ENCODE peak calls at places on chromosome 14, in ten cellular contexts. Z is tibial nerve, P is upper lobe of right lung, R is GM06990, D is neural crest cell, I is stomach, V is psoas muscle, N is left lung, O is endothelial cell of umbilical vein, Y is fibroblast of mammary gland. F is an unnamed sample.

GRCh38 chr14:93135399-93135798 is 19.7 kb upstream of the ITPK1 start:
- DNase-seq in Z (no peak), P (no peak), R (no peak), D (no peak), I (peak), V (no peak), N (no peak), O (no peak), Y (no peak), F (no peak)

GRCh38 chr14:48914382-48914781 is 671.8 kb downstream of the RPS29 start:
- DNase-seq in Z (no peak), P (no peak), R (no peak), D (no peak), I (no peak), V (no peak), N (no peak), O (no peak), Y (no peak), F (no peak)

GRCh38 chr14:105701456-105702274 is 175.3 kb downstream of the TMEM121 start:
- DNase-seq in Z (no peak), P (no peak), R (peak), D (no peak), I (no peak), V (no peak), N (peak), O (no peak), Y (no peak), F (no peak)

GRCh38 chr14:75450381-75451276 is 22.8 kb downstream of the JDP2 start:
- DNase-seq in Z (no peak), P (no peak), R (no peak), D (no peak), I (peak), V (peak), N (no peak), O (peak), Y (peak), F (no peak)

GRCh38 chr14:95363468-95363954 is 43.8 kb upstream of the CLMN start:
- DNase-seq in Z (no peak), P (no peak), R (peak), D (no peak), I (no peak), V (no peak), N (no peak), O (no peak), Y (no peak), F (no peak)

GRCh38 chr14:89576132-89576923 is 159.3 kb upstream of the FOXN3 start:
- DNase-seq in Z (no peak), P (no peak), R (no peak), D (no peak), I (no peak), V (no peak), N (no peak), O (no peak), Y (no peak), F (no peak)

GRCh38 chr14:65222434-65222833 is 120.1 kb upstream of the MAX start:
- DNase-seq in Z (no peak), P (peak), R (no peak), D (peak), I (peak), V (peak), N (peak), O (peak), Y (peak), F (no peak)

GRCh38 chr14:50222061-50222613 is 9.2 kb downstream of the SOS2 start:
- DNase-seq in Z (no peak), P (no peak), R (no peak), D (no peak), I (no peak), V (no peak), N (no peak), O (no peak), Y (peak), F (no peak)

GRCh38 chr14:93965287-93965821 is 11.0 kb downstream of the ASB2 start:
- DNase-seq in Z (no peak), P (no peak), R (no peak), D (no peak), I (no peak), V (no peak), N (no peak), O (no peak), Y (peak), F (no peak)

GRCh38 chr14:36217732-36218131 is 41.2 kb upstream of the PTCSC3 start:
- DNase-seq in Z (no peak), P (peak), R (no peak), D (no peak), I (peak), V (no peak), N (no peak), O (no peak), Y (peak), F (no peak)

GRCh38 chr14:96479435-96480146 is 22.6 kb upstream of the PAPOLA start:
- DNase-seq in Z (no peak), P (no peak), R (no peak), D (no peak), I (no peak), V (no peak), N (no peak), O (no peak), Y (no peak), F (no peak)

GRCh38 chr14:96673706-96674105 is 123.5 kb upstream of the VRK1 start:
- DNase-seq in Z (no peak), P (no peak), R (no peak), D (no peak), I (no peak), V (no peak), N (no peak), O (no peak), Y (no peak), F (no peak)

GRCh38 chr14:24179961-24180726 is 8.3 kb downstream of the REC8 start:
- DNase-seq in Z (no peak), P (peak), R (no peak), D (no peak), I (no peak), V (no peak), N (peak), O (peak), Y (peak), F (no peak)

GRCh38 chr14:24843494-24843893 is 206.5 kb downstream of the STXBP6 start:
- DNase-seq in Z (no peak), P (no peak), R (peak), D (no peak), I (no peak), V (no peak), N (no peak), O (no peak), Y (no peak), F (no peak)

GRCh38 chr14:69281450-69282169 is 21.7 kb downstream of the GALNT16 start:
- DNase-seq in Z (no peak), P (no peak), R (peak), D (no peak), I (no peak), V (no peak), N (no peak), O (no peak), Y (peak), F (no peak)

GRCh38 chr14:93700928-93701327 is 87.4 kb downstream of the PRIMA1 start:
- DNase-seq in Z (no peak), P (no peak), R (no peak), D (no peak), I (no peak), V (no peak), N (no peak), O (no peak), Y (no peak), F (no peak)

GRCh38 chr14:99517046-99517642 is 35.9 kb downstream of the CCNK start:
- DNase-seq in Z (no peak), P (no peak), R (no peak), D (no peak), I (no peak), V (no peak), N (peak), O (no peak), Y (no peak), F (peak)

GRCh38 chr14:45610303-45610702 is 357.3 kb upstream of the MIS18BP1 start:
- DNase-seq in Z (no peak), P (no peak), R (no peak), D (no peak), I (no peak), V (no peak), N (no peak), O (peak), Y (peak), F (no peak)

GRCh38 chr14:95667251-95667693 is 19.0 kb upstream of the TCL1B start:
- DNase-seq in Z (no peak), P (no peak), R (no peak), D (no peak), I (no peak), V (no peak), N (no peak), O (no peak), Y (no peak), F (no peak)

GRCh38 chr14:92555440-92556111 is 42.0 kb downstream of the RIN3 start:
- DNase-seq in Z (no peak), P (no peak), R (no peak), D (no peak), I (no peak), V (no peak), N (peak), O (no peak), Y (no peak), F (no peak)

GRCh38 chr14:65566820-65567522 is 154.4 kb downstream of the FUT8 start:
- DNase-seq in Z (no peak), P (no peak), R (peak), D (no peak), I (no peak), V (no peak), N (no peak), O (no peak), Y (no peak), F (no peak)

GRCh38 chr14:105061428-105062047 is 3.7 kb downstream of the GPR132 start:
- DNase-seq in Z (no peak), P (peak), R (peak), D (no peak), I (peak), V (peak), N (peak), O (no peak), Y (no peak), F (no peak)

GRCh38 chr14:37403656-37404055 is 191.4 kb downstream of the FOXA1 start:
- DNase-seq in Z (no peak), P (no peak), R (no peak), D (no peak), I (no peak), V (no peak), N (no peak), O (no peak), Y (no peak), F (no peak)

GRCh38 chr14:97994020-97994531 is 1196.9 kb downstream of the VRK1 start:
- DNase-seq in Z (no peak), P (no peak), R (no peak), D (no peak), I (no peak), V (no peak), N (no peak), O (no peak), Y (no peak), F (no peak)

GRCh38 chr14:89221109-89221508 is 195.9 kb downstream of the FOXN3 start:
- DNase-seq in Z (no peak), P (no peak), R (no peak), D (no peak), I (no peak), V (no peak), N (no peak), O (peak), Y (peak), F (no peak)

GRCh38 chr14:34930591-34931069 is 52.2 kb upstream of the SRP54 start:
- DNase-seq in Z (no peak), P (no peak), R (peak), D (no peak), I (no peak), V (no peak), N (no peak), O (peak), Y (no peak), F (no peak)

GRCh38 chr14:89186850-89187376 is 230.1 kb downstream of the FOXN3 start:
- DNase-seq in Z (no peak), P (no peak), R (no peak), D (no peak), I (no peak), V (no peak), N (peak), O (no peak), Y (peak), F (no peak)

GRCh38 chr14:28763914-28764848 is 2.4 kb upstream of the FOXG1 start:
- DNase-seq in Z (no peak), P (no peak), R (no peak), D (no peak), I (no peak), V (no peak), N (no peak), O (no peak), Y (no peak), F (no peak)

GRCh38 chr14:99131632-99132271 is 140.2 kb downstream of the BCL11B start:
- DNase-seq in Z (peak), P (peak), R (no peak), D (no peak), I (peak), V (no peak), N (no peak), O (no peak), Y (no peak), F (peak)

GRCh38 chr14:28303248-28303647 is 463.3 kb upstream of the FOXG1 start:
- DNase-seq in Z (no peak), P (no peak), R (no peak), D (no peak), I (no peak), V (no peak), N (no peak), O (peak), Y (peak), F (no peak)

GRCh38 chr14:55909879-55910278 is 208.3 kb upstream of the PELI2 start:
- DNase-seq in Z (no peak), P (no peak), R (no peak), D (no peak), I (no peak), V (no peak), N (no peak), O (no peak), Y (no peak), F (no peak)
- TF ChIP-seq CTCF in Z (no peak), P (no peak), R (no peak), D (no peak), I (no peak), V (no peak), N (no peak), O (no peak), Y (no peak), F (no peak)

GRCh38 chr14:82621881-82622450 is 1088.3 kb upstream of the SEL1L start:
- DNase-seq in Z (no peak), P (no peak), R (no peak), D (no peak), I (no peak), V (no peak), N (peak), O (no peak), Y (no peak), F (no peak)
- TF ChIP-seq CTCF in Z (no peak), P (no peak), R (no peak), D (no peak), I (no peak), V (no peak), N (no peak), O (no peak), Y (no peak), F (no peak)

GRCh38 chr14:61570188-61570960 is 124.9 kb upstream of the HIF1A start:
- DNase-seq in Z (no peak), P (no peak), R (no peak), D (no peak), I (no peak), V (no peak), N (no peak), O (no peak), Y (peak), F (no peak)

GRCh38 chr14:61567838-61568571 is 127.3 kb upstream of the HIF1A start:
- DNase-seq in Z (no peak), P (no peak), R (peak), D (no peak), I (no peak), V (no peak), N (no peak), O (no peak), Y (no peak), F (no peak)

GRCh38 chr14:61569308-61569707 is 126.0 kb upstream of the HIF1A start:
- DNase-seq in Z (no peak), P (no peak), R (no peak), D (no peak), I (no peak), V (no peak), N (no peak), O (no peak), Y (no peak), F (no peak)

GRCh38 chr14:61569783-61570182 is 125.5 kb upstream of the HIF1A start:
- DNase-seq in Z (peak), P (peak), R (no peak), D (no peak), I (peak), V (peak), N (peak), O (peak), Y (peak), F (no peak)

GRCh38 chr14:61568572-61569011 is 126.7 kb upstream of the HIF1A start:
- DNase-seq in Z (no peak), P (peak), R (peak), D (no peak), I (peak), V (peak), N (peak), O (no peak), Y (no peak), F (peak)
- TF ChIP-seq CTCF in Z (peak), P (no peak), R (peak), D (peak), I (no peak), V (no peak), N (no peak), O (no peak), Y (no peak), F (no peak)

DNA sequence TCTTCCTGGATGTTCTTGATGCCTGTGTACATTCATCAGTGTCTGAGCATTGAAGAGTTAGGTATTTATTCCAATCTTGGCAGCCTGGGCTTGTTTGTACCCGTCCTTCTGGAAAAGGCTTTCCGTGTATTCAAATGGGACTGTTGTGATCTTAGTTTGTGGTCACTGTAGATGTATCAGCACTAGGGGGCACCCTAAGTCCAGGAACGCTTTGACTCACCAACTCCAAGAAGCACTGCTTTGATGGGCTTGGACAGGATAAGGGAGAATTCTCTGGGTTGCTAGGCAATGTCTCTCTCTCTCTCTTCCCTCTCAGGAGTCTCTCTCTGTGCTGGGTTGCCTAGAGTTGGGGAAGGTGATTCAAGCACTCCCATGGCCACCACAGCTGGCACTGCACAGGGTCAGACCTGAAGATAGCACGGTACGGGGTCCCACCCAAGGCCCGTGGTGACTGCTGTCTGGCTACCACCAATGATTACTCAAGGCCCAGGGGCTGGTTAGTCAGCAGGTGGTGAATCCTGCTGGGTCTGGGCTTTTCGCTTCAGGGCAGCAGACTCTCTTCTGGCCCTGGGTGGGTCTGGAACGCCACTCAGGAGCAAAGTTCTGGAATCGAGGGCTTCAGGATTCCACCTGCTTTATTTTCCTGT is 211.1 kb upstream of the RGS6 start:
- DNase-seq in Z (no peak), P (no peak), R (no peak), D (peak), I (no peak), V (no peak), N (no peak), O (peak), Y (peak), F (no peak)
- TF ChIP-seq CTCF in Z (peak), P (peak), R (peak), D (peak), I (no peak), V (peak), N (peak), O (peak), Y (peak), F (peak)

DNA sequence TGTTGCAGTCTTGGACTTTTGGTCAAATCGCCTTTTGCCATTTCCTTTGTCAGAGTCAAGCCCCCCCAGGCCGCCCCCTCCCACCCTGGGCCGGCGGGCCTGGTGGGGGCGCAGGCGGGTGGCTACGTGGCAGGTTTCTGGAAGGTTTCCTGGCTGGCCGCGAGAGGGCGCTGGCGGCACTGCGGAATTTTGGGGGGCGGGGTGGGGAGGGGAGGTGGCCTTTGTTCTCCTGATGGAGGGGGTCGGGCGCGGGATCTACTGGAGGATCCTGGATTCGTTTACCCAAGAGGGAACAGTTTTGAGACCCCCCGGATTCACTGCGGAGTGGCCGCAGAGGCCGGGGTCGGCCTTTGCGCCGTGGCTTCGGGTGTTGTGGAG is 1.2 kb downstream of the MEG3 start:
- DNase-seq in Z (no peak), P (no peak), R (no peak), D (no peak), I (no peak), V (no peak), N (no peak), O (peak), Y (no peak), F (no peak)
- TF ChIP-seq CTCF in Z (peak), P (peak), R (peak), D (no peak), I (peak), V (no peak), N (peak), O (no peak), Y (no peak), F (no peak)

GRCh38 chr14:102502571-102502970 is 7.0 kb downstream of the ANKRD9 start:
- DNase-seq in Z (no peak), P (no peak), R (no peak), D (no peak), I (no peak), V (no peak), N (no peak), O (no peak), Y (no peak), F (no peak)

GRCh38 chr14:102500724-102501123 is 8.9 kb downstream of the ANKRD9 start:
- DNase-seq in Z (no peak), P (no peak), R (no peak), D (no peak), I (no peak), V (no peak), N (no peak), O (no peak), Y (no peak), F (no peak)

GRCh38 chr14:102503576-102504224 is 5.9 kb downstream of the ANKRD9 start:
- DNase-seq in Z (no peak), P (no peak), R (no peak), D (no peak), I (no peak), V (no peak), N (no peak), O (peak), Y (no peak), F (no peak)

GRCh38 chr14:102500190-102500661 is 9.3 kb downstream of the ANKRD9 start:
- DNase-seq in Z (peak), P (peak), R (no peak), D (no peak), I (no peak), V (peak), N (no peak), O (peak), Y (peak), F (no peak)

DNA sequence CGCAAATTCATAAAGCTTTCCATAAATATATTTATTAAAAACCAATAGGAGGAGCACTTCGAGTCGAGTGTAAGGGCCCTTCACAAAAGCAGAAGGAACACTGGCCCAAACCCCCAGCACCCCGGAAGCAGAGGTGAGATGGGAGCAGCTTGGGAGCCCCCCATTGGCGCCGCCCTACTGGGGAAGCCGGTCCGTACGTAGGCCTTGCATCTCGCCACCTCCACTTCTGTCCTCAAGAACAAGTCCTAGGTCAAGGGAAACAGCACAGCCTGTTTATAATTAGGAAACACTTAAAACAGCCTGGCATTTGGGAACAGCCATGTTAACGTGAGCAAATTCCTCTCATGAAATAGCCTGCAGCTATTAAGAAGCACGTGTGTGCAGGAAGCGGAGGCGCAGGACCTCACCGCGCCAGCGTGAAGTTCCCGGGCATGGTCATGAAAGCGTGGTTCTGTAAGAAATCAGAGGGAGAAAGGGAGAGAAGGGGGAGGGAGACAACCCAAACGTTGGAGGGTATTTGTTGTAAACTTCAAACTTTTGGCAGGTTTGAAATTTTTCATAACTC is 7.7 kb downstream of the ANKRD9 start:
- DNase-seq in Z (no peak), P (no peak), R (no peak), D (no peak), I (no peak), V (no peak), N (no peak), O (no peak), Y (no peak), F (no peak)
- TF ChIP-seq CTCF in Z (no peak), P (no peak), R (peak), D (peak), I (no peak), V (no peak), N (no peak), O (no peak), Y (no peak), F (no peak)

F was measured in mesothelial cell of epicardium.